ENCODE peak calls at places on chromosomes 11 and 22, in eight cellular contexts. S is psoas muscle; J is lower lobe of right lung; E is left lung; I is adrenal gland; G is CD8-positive, alpha-beta T cell; B is cardiac muscle cell; M is epithelial cell of prostate. F is an unnamed sample.

GRCh38 chr11:134517621-134518293 is 105.7 kb upstream of the B3GAT1 start:
- DNase-seq in B (no peak), G (no peak), I (no peak), J (peak; percentile 34), E (peak; percentile 10), M (no peak), S (peak; percentile 19), F (no peak)

GRCh38 chr11:89163686-89164085 is 14.0 kb upstream of the TYR start:
- DNase-seq in J (no peak), E (no peak), S (no peak), G (no peak), B (no peak), M (no peak), I (no peak), F (no peak)

GRCh38 chr11:70074701-70075100 is 3.4 kb upstream of the ANO1 start:
- DNase-seq in E (no peak), S (no peak), J (no peak), I (no peak), M (no peak), G (no peak), B (no peak), F (no peak)

GRCh38 chr11:112255075-112255739 is 5.5 kb downstream of the PLET1 start:
- DNase-seq in E (no peak), G (no peak), M (no peak), J (no peak), I (peak; percentile 85), B (peak; percentile 84), S (no peak), F (peak; percentile 41)

GRCh38 chr11:34423300-34423699 is 15.4 kb upstream of the CAT start:
- DNase-seq in S (no peak), G (no peak), I (no peak), E (no peak), J (no peak), B (no peak), M (no peak), F (no peak)

GRCh38 chr22:36029406-36029755 is 757 bp upstream of the RBFOX2 start:
- DNase-seq in I (no peak), E (no peak), J (no peak), G (no peak), M (no peak), S (no peak), B (no peak), F (no peak)

GRCh38 chr22:48488611-48489456 is 1338.8 kb downstream of the BRD1 start:
- DNase-seq in J (no peak), E (no peak), B (no peak), M (no peak), S (no peak), G (no peak), I (no peak), F (peak; percentile 57)

GRCh38 chr11:17012712-17013547 is 1.3 kb downstream of the PLEKHA7 start:
- DNase-seq in B (peak; percentile 52), M (peak; percentile 78), G (no peak), E (peak; percentile 48), J (peak; percentile 56), I (no peak), S (peak; percentile 52), F (no peak)

GRCh38 chr11:78715639-78716311 is 141.1 kb upstream of the NARS2 start:
- DNase-seq in B (peak; percentile 21), S (no peak), G (peak; percentile 21), E (peak; percentile 46), I (peak; percentile 64), J (peak; percentile 66), M (peak; percentile 80), F (peak; percentile 76)

DNA sequence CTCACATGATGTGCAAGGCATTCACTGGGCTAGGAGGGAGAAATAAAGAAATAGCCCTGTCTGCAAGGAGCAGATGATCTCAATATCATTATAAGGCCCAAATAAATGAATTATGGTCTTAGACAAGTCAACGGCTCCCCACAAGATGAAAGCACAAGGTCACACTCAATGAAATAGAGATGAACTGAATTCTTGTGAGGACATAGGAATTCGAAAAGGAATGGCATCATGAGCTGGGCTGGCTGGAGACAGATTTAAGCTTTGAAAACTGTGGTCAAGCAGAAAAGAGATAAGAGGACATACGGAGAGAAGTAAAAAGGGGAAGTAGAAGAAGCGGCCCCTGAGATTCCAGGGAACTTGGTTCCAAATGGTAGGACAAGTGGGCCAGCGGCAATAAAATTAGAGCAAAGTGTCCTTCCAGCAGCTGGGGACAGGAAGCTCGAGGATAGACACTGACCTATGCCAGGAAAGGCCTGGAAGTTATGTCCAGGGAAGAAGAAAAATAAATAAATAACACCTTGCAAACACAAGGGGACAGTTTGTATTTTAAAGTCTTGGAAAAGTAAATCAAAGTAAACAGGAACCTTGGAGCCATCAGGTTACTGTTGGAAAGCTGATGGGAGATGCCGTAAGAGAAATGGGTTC is 37.9 kb downstream of the GALNT18 start:
- DNase-seq in G (no peak), E (no peak), M (no peak), S (no peak), B (peak; percentile 23), J (no peak), I (no peak), F (no peak)
- H3K27ac ChIP-seq in G (no peak overlapping the region), E (peak overlapping the region; percentile 10), M (peak overlapping the region; percentile 84), S (no peak overlapping the region), B (no peak overlapping the region), J (peak overlapping the region; percentile 65), I (no peak overlapping the region), F (no peak overlapping the region)

GRCh38 chr11:58934945-58935513 is 4.3 kb upstream of the GLYATL1 start:
- DNase-seq in J (no peak), B (no peak), S (no peak), M (no peak), G (no peak), I (no peak), E (no peak), F (no peak)

GRCh38 chr11:58940028-58940427 is 740 bp downstream of the GLYATL1 start:
- DNase-seq in M (no peak), G (no peak), B (no peak), J (no peak), S (no peak), I (no peak), E (no peak), F (no peak)

GRCh38 chr11:58938398-58938797 is 890 bp upstream of the GLYATL1 start:
- DNase-seq in I (no peak), E (no peak), S (no peak), M (no peak), G (no peak), B (no peak), J (no peak), F (no peak)

GRCh38 chr11:58941838-58942237 is 2.5 kb downstream of the GLYATL1 start:
- DNase-seq in I (no peak), M (no peak), J (no peak), G (no peak), S (no peak), B (no peak), E (no peak), F (no peak)

DNA sequence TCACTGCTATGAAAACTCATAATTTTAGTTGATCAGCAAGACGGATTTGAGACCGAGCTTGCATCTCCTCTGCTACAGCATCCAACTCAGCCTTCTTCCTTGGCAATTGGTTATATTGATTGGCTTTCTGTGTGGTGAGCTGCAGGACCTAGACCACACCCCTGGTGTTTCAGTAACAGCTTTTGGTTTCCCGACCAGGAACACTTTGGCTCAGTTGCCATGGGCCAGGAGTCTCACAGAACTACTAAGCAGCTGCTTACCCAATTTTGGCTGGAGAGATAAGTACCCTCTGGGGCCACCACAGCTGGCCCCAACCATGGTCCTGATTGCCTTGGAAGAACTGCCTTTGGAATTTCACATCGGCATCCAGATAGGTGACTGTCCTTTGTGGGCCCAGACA is at the start of gene GLYATL1:
- DNase-seq in M (no peak), S (no peak), B (no peak), E (no peak), J (no peak), G (no peak), I (no peak), F (no peak)
- H3K27ac ChIP-seq in M (no peak within 1 kb of the TSS), S (no peak within 1 kb of the TSS), B (no peak within 1 kb of the TSS), E (no peak within 1 kb of the TSS), J (no peak within 1 kb of the TSS), G (no peak within 1 kb of the TSS), I (no peak within 1 kb of the TSS), F (no peak within 1 kb of the TSS)

GRCh38 chr11:15852179-15852578 is 504.2 kb downstream of the SOX6 start:
- DNase-seq in E (no peak), M (no peak), S (no peak), I (no peak), B (no peak), G (no peak), J (no peak), F (peak; percentile 35)
- H3K27ac ChIP-seq in E (no peak overlapping the region), M (no peak overlapping the region), S (no peak overlapping the region), I (no peak overlapping the region), B (no peak overlapping the region), G (no peak overlapping the region), J (no peak overlapping the region), F (no peak overlapping the region)

GRCh38 chr11:103108933-103109817 is at the start of gene DYNC2H1:
- DNase-seq in G (peak; percentile 85), M (peak; percentile 51), S (peak; percentile 93), J (peak; percentile 93), E (peak; percentile 93), I (peak; percentile 89), B (peak; percentile 96), F (peak; percentile 99)
- H3K27ac ChIP-seq in G (peak within 1 kb of the TSS; percentile 64), M (peak within 1 kb of the TSS; percentile 64), S (peak within 1 kb of the TSS; percentile 34), J (peak within 1 kb of the TSS; percentile 79), E (peak within 1 kb of the TSS; percentile 86), I (peak within 1 kb of the TSS; percentile 72), B (peak within 1 kb of the TSS; percentile 25), F (peak within 1 kb of the TSS; percentile 55)

DNA sequence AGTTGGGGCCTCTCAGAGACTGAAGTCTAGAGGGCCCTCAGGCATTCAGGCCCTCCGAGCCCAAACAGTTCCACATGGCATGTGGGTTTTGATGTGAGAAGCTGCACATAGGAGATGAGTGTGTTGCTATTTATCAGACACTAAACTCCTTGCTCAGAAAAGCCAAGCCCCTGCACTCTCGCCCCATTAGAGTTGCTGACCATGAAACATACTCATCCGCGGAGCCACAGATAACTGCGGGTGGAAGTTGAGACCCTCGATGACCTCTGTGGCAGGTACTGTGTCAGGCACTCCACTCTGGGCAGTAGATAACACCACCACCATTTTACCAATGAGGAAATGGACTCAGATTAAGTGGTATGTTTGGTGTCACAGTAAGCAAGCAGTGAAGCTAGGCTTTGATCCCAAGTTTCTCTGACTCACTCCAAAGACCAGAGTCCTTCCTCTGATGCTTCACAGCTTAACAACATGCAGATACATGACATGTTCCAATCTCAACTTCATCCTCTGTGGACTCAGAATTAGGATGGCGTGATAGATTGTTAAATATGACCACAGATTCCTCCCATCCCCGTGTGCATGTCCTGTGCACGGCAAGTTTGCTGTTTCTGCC is 202.1 kb downstream of the ADAMTS15 start:
- DNase-seq in E (no peak), J (no peak), M (no peak), S (no peak), G (no peak), B (no peak), I (no peak), F (no peak)
- H3K27ac ChIP-seq in E (no peak overlapping the region), J (peak overlapping the region; percentile 58), M (no peak overlapping the region), S (no peak overlapping the region), G (no peak overlapping the region), B (no peak overlapping the region), I (no peak overlapping the region), F (no peak overlapping the region)